ENCODE peak calls at places on chromosome 13, in four cellular contexts. One of them, this sample, is unnamed.

GRCh38 chr13:27960362-27961226 is 8.5 kb downstream of the CDX2 start:
- DNase-seq in GM06990: peak; percentile 47
- DNase-seq in cardiac muscle cell: peak; percentile 41
- DNase-seq in lung: peak; percentile 57
- DNase-seq in this sample: peak; percentile 75

GRCh38 chr13:73835138-73835721 is 299.0 kb downstream of the KLF12 start:
- DNase-seq in cardiac muscle cell: peak; percentile 61
- DNase-seq in GM06990: peak; percentile 14
- DNase-seq in lung: no peak
- DNase-seq in this sample: no peak

GRCh38 chr13:32577032-32577431 is 9.2 kb upstream of the PDS5B start:
- DNase-seq in lung: no peak
- DNase-seq in cardiac muscle cell: no peak
- DNase-seq in GM06990: no peak
- DNase-seq in this sample: no peak

GRCh38 chr13:80177327-80177726 is 163.6 kb downstream of the SPRY2 start:
- DNase-seq in lung: no peak
- DNase-seq in GM06990: no peak
- DNase-seq in cardiac muscle cell: no peak
- DNase-seq in this sample: no peak

GRCh38 chr13:32969516-32969941 is 46.7 kb upstream of the KL start:
- DNase-seq in cardiac muscle cell: peak; percentile 61
- DNase-seq in GM06990: no peak
- DNase-seq in lung: no peak
- DNase-seq in this sample: no peak

GRCh38 chr13:50149932-50150331 is 134.7 kb downstream of the KCNRG start:
- DNase-seq in GM06990: no peak
- DNase-seq in cardiac muscle cell: peak; percentile 53
- DNase-seq in lung: no peak
- DNase-seq in this sample: no peak

GRCh38 chr13:43815204-43815603 is 28.4 kb upstream of the ENOX1 start:
- DNase-seq in GM06990: no peak
- DNase-seq in cardiac muscle cell: peak; percentile 97
- DNase-seq in lung: no peak
- DNase-seq in this sample: no peak

GRCh38 chr13:105368781-105369180 is 1166.7 kb downstream of the EFNB2 start:
- DNase-seq in lung: no peak
- DNase-seq in cardiac muscle cell: no peak
- DNase-seq in GM06990: no peak
- DNase-seq in this sample: no peak

GRCh38 chr13:53242015-53242414 is 213.4 kb downstream of the OLFM4 start:
- DNase-seq in cardiac muscle cell: no peak
- DNase-seq in GM06990: no peak
- DNase-seq in lung: no peak
- DNase-seq in this sample: no peak

GRCh38 chr13:41263261-41263971 is at the start of gene MTRF1:
- DNase-seq in lung: peak; percentile 83
- DNase-seq in cardiac muscle cell: peak; percentile 83
- DNase-seq in GM06990: peak; percentile 86
- DNase-seq in this sample: peak; percentile 76

GRCh38 chr13:83312194-83312593 is 570.1 kb downstream of the SLITRK1 start:
- DNase-seq in GM06990: no peak
- DNase-seq in cardiac muscle cell: peak; percentile 16
- DNase-seq in lung: no peak
- DNase-seq in this sample: no peak

GRCh38 chr13:38630780-38631179 is 56.1 kb upstream of the FREM2 start:
- DNase-seq in lung: no peak
- DNase-seq in GM06990: no peak
- DNase-seq in cardiac muscle cell: peak; percentile 48
- DNase-seq in this sample: no peak

GRCh38 chr13:60328073-60328472 is 68.9 kb upstream of the TDRD3 start:
- DNase-seq in GM06990: no peak
- DNase-seq in lung: no peak
- DNase-seq in cardiac muscle cell: no peak
- DNase-seq in this sample: no peak

GRCh38 chr13:75876371-75877050 is 240.4 kb downstream of the LMO7 start:
- DNase-seq in GM06990: peak; percentile 11
- DNase-seq in cardiac muscle cell: peak; percentile 77
- DNase-seq in lung: peak; percentile 53
- DNase-seq in this sample: peak; percentile 66

GRCh38 chr13:100491164-100491847 is 97.3 kb downstream of the GGACT start:
- DNase-seq in GM06990: no peak
- DNase-seq in cardiac muscle cell: peak; percentile 94
- DNase-seq in lung: no peak
- DNase-seq in this sample: no peak

GRCh38 chr13:102091231-102091630 is 310.6 kb downstream of the FGF14 start:
- DNase-seq in lung: no peak
- DNase-seq in cardiac muscle cell: no peak
- DNase-seq in GM06990: no peak
- DNase-seq in this sample: no peak
- TF ChIP-seq CTCF in lung: no peak
- TF ChIP-seq CTCF in cardiac muscle cell: no peak
- TF ChIP-seq CTCF in GM06990: peak; percentile 22
- TF ChIP-seq CTCF in this sample: peak; percentile 31

GRCh38 chr13:98142427-98143156 is at the start of gene FARP1:
- DNase-seq in GM06990: peak; percentile 50
- DNase-seq in lung: peak; percentile 71
- DNase-seq in cardiac muscle cell: peak; percentile 72
- DNase-seq in this sample: peak; percentile 90
- TF ChIP-seq CTCF in GM06990: no peak
- TF ChIP-seq CTCF in lung: peak; percentile 16
- TF ChIP-seq CTCF in cardiac muscle cell: peak; percentile 9
- TF ChIP-seq CTCF in this sample: no peak

GRCh38 chr13:95154441-95154886 is 146.8 kb downstream of the ABCC4 start:
- DNase-seq in GM06990: no peak
- DNase-seq in lung: no peak
- DNase-seq in cardiac muscle cell: no peak
- DNase-seq in this sample: no peak

GRCh38 chr13:95155504-95155903 is 145.7 kb downstream of the ABCC4 start:
- DNase-seq in cardiac muscle cell: no peak
- DNase-seq in lung: no peak
- DNase-seq in GM06990: no peak
- DNase-seq in this sample: no peak

GRCh38 chr13:95153647-95154405 is 147.4 kb downstream of the ABCC4 start:
- DNase-seq in lung: no peak
- DNase-seq in cardiac muscle cell: peak; percentile 44
- DNase-seq in GM06990: no peak
- DNase-seq in this sample: no peak

GRCh38 chr13:95155093-95155492 is 146.2 kb downstream of the ABCC4 start:
- DNase-seq in cardiac muscle cell: no peak
- DNase-seq in lung: no peak
- DNase-seq in GM06990: no peak
- DNase-seq in this sample: no peak

GRCh38 chr13:95156208-95156607 is 145.0 kb downstream of the ABCC4 start:
- DNase-seq in GM06990: no peak
- DNase-seq in cardiac muscle cell: peak; percentile 63
- DNase-seq in lung: no peak
- DNase-seq in this sample: no peak
- TF ChIP-seq CTCF in GM06990: no peak
- TF ChIP-seq CTCF in cardiac muscle cell: peak; percentile 50
- TF ChIP-seq CTCF in lung: no peak
- TF ChIP-seq CTCF in this sample: no peak

GRCh38 chr13:114018461-114019055 is 44.7 kb upstream of the C13orf46 start:
- DNase-seq in cardiac muscle cell: no peak
- DNase-seq in lung: no peak
- DNase-seq in GM06990: no peak
- DNase-seq in this sample: no peak

GRCh38 chr13:114015608-114016295 is 41.9 kb upstream of the C13orf46 start:
- DNase-seq in GM06990: no peak
- DNase-seq in lung: no peak
- DNase-seq in cardiac muscle cell: peak; percentile 35
- DNase-seq in this sample: peak; percentile 34

GRCh38 chr13:114017966-114018365 is 44.1 kb upstream of the C13orf46 start:
- DNase-seq in cardiac muscle cell: no peak
- DNase-seq in GM06990: no peak
- DNase-seq in lung: no peak
- DNase-seq in this sample: no peak

GRCh38 chr13:114016321-114017027 is 42.6 kb upstream of the C13orf46 start:
- DNase-seq in lung: no peak
- DNase-seq in cardiac muscle cell: no peak
- DNase-seq in GM06990: no peak
- DNase-seq in this sample: peak; percentile 4

GRCh38 chr13:114017028-114017630 is 43.3 kb upstream of the C13orf46 start:
- DNase-seq in GM06990: no peak
- DNase-seq in lung: no peak
- DNase-seq in cardiac muscle cell: peak; percentile 60
- DNase-seq in this sample: no peak
- TF ChIP-seq CTCF in GM06990: peak; percentile 20
- TF ChIP-seq CTCF in lung: no peak
- TF ChIP-seq CTCF in cardiac muscle cell: peak; percentile 45
- TF ChIP-seq CTCF in this sample: no peak

GRCh38 chr13:113098163-113098732 is 7.3 kb upstream of the F7 start:
- DNase-seq in lung: no peak
- DNase-seq in cardiac muscle cell: no peak
- DNase-seq in GM06990: no peak
- DNase-seq in this sample: no peak
- TF ChIP-seq CTCF in lung: no peak
- TF ChIP-seq CTCF in cardiac muscle cell: no peak
- TF ChIP-seq CTCF in GM06990: no peak
- TF ChIP-seq CTCF in this sample: no peak

GRCh38 chr13:35600137-35600536 is 123.6 kb upstream of the MAB21L1 start:
- DNase-seq in cardiac muscle cell: no peak
- DNase-seq in lung: no peak
- DNase-seq in GM06990: no peak
- DNase-seq in this sample: no peak
- TF ChIP-seq CTCF in cardiac muscle cell: no peak
- TF ChIP-seq CTCF in lung: no peak
- TF ChIP-seq CTCF in GM06990: no peak
- TF ChIP-seq CTCF in this sample: no peak

This sample was measured in glutamatergic neuron.